ENCODE peak calls at places on chromosomes 13 and 19, in eight cellular contexts. N, Z, B, T, I, V, L and X are unnamed samples.

GRCh38 chr13:44451109-44451508 is 77.5 kb downstream of the SERP2 start:
- DNase-seq in L (no peak), Z (no peak), N (no peak), I (no peak), T (no peak), V (no peak), B (no peak), X (no peak)

GRCh38 chr13:73608731-73609485 is 525.3 kb downstream of the KLF12 start:
- DNase-seq in V (no peak), N (no peak), B (no peak), Z (no peak), L (no peak), I (no peak), T (no peak), X (no peak)

GRCh38 chr19:1261512-1261862 is 7.6 kb upstream of the CIRBP start:
- DNase-seq in I (peak), T (no peak), B (no peak), L (no peak), N (peak), Z (no peak), V (no peak), X (no peak)

GRCh38 chr13:41648314-41648935 is 191.1 kb downstream of the RGCC start:
- DNase-seq in V (peak), I (no peak), B (peak), N (peak), T (peak), L (peak), Z (no peak), X (no peak)

GRCh38 chr13:44300895-44301638 is 72.6 kb upstream of the SERP2 start:
- DNase-seq in N (no peak), L (peak), Z (no peak), T (peak), B (no peak), V (peak), I (no peak), X (no peak)

GRCh38 chr13:79295906-79296564 is 110.0 kb downstream of the RBM26 start:
- DNase-seq in V (peak), L (peak), N (no peak), I (no peak), Z (no peak), T (no peak), B (peak), X (no peak)

GRCh38 chr13:30477346-30478235 is 11.9 kb upstream of the HMGB1 start:
- DNase-seq in V (no peak), L (no peak), Z (no peak), T (no peak), B (no peak), N (peak), I (no peak), X (no peak)

GRCh38 chr13:39527961-39528720 is 74.9 kb downstream of the LHFPL6 start:
- DNase-seq in N (no peak), T (peak), Z (no peak), L (peak), V (peak), B (no peak), I (no peak), X (no peak)

GRCh38 chr13:33441015-33441414 is 155.5 kb upstream of the STARD13 start:
- DNase-seq in I (peak), L (peak), T (peak), Z (peak), V (peak), N (peak), B (peak), X (no peak)

GRCh38 chr13:53137777-53138176 is 109.2 kb downstream of the OLFM4 start:
- DNase-seq in V (peak), L (peak), T (no peak), B (peak), Z (no peak), N (no peak), I (no peak), X (no peak)

GRCh38 chr13:114130131-114130707 is 2.2 kb downstream of the RASA3 start:
- DNase-seq in N (no peak), L (no peak), I (peak), Z (no peak), V (no peak), T (no peak), B (no peak), X (no peak)

GRCh38 chr13:61777281-61777680 is 361.6 kb upstream of the PCDH20 start:
- DNase-seq in B (no peak), V (peak), L (no peak), N (peak), Z (no peak), T (no peak), I (peak), X (no peak)

GRCh38 chr19:56393119-56394012 is at the start of gene ZNF582:
- DNase-seq in V (peak), L (no peak), I (peak), N (peak), T (no peak), Z (peak), B (peak), X (peak)

GRCh38 chr19:6424190-6424938 is at the start of gene KHSRP:
- DNase-seq in I (peak), N (peak), T (no peak), V (no peak), L (no peak), B (peak), Z (peak), X (peak)

GRCh38 chr19:48271531-48272151 is 1.8 kb downstream of the ZNF114 start:
- DNase-seq in B (peak), T (no peak), Z (no peak), L (peak), N (peak), V (peak), I (peak), X (no peak)

GRCh38 chr13:67515895-67516294 is 285.8 kb upstream of the PCDH9 start:
- DNase-seq in Z (no peak), T (no peak), N (no peak), B (no peak), I (no peak), L (peak), V (peak), X (peak)

GRCh38 chr13:68056816-68057710 is 826.9 kb upstream of the PCDH9 start:
- DNase-seq in L (peak), I (no peak), T (no peak), N (peak), V (peak), Z (no peak), B (peak), X (no peak)

GRCh38 chr13:52033039-52033438 is 8.5 kb downstream of the UTP14C start:
- DNase-seq in I (no peak), B (no peak), N (no peak), Z (no peak), T (no peak), V (no peak), L (no peak), X (no peak)

GRCh38 chr19:45187421-45188100 is 9.0 kb downstream of the BLOC1S3 start:
- DNase-seq in L (peak), N (peak), V (no peak), B (peak), I (peak), Z (peak), T (no peak), X (peak)

GRCh38 chr19:6767357-6768235 is at the start of gene SH2D3A:
- DNase-seq in L (peak), B (peak), V (peak), Z (peak), T (peak), N (peak), I (peak), X (peak)

GRCh38 chr13:79901336-79901735 is 420.4 kb downstream of the NDFIP2 start:
- DNase-seq in L (no peak), Z (no peak), I (peak), N (peak), B (no peak), V (peak), T (no peak), X (no peak)

GRCh38 chr13:96651598-96651997 is 342.7 kb downstream of the OXGR1 start:
- DNase-seq in N (no peak), I (no peak), V (no peak), B (no peak), L (no peak), Z (no peak), T (no peak), X (no peak)

GRCh38 chr13:46648166-46648607 is 95.2 kb downstream of the LRCH1 start:
- DNase-seq in V (no peak), L (peak), Z (peak), B (peak), T (peak), N (peak), I (peak), X (peak)

GRCh38 chr13:48161530-48162179 is 66.8 kb upstream of the MED4 start:
- DNase-seq in T (no peak), V (no peak), Z (peak), L (no peak), I (no peak), N (no peak), B (no peak), X (no peak)

GRCh38 chr13:33953203-33953602 is 135.3 kb downstream of the RFC3 start:
- DNase-seq in I (no peak), B (no peak), T (no peak), L (peak), Z (no peak), V (peak), N (no peak), X (no peak)

GRCh38 chr13:92297971-92298942 is 899.8 kb downstream of the GPC5 start:
- DNase-seq in T (no peak), N (peak), B (no peak), I (peak), V (no peak), Z (no peak), L (no peak), X (no peak)

GRCh38 chr19:40592170-40592569 is 9.0 kb upstream of the LTBP4 start:
- DNase-seq in Z (peak), V (peak), I (peak), L (peak), N (peak), B (no peak), T (no peak), X (peak)

GRCh38 chr19:41990028-41990427 is 4.0 kb downstream of the ATP1A3 start:
- DNase-seq in I (no peak), T (no peak), N (no peak), B (no peak), L (no peak), V (no peak), Z (no peak), X (no peak)

GRCh38 chr13:25372275-25373081 is 704 bp downstream of the ATP8A2 start:
- DNase-seq in B (peak), V (no peak), T (no peak), N (peak), I (peak), Z (no peak), L (no peak), X (no peak)
- TF ChIP-seq EZH2 in B (peak), V (peak), T (no peak), N (no peak), I (peak), Z (no peak), L (peak), X (no peak)

GRCh38 chr19:7917292-7918061 is 2.7 kb upstream of the SNAPC2 start:
- DNase-seq in I (peak), Z (no peak), V (peak), T (no peak), N (peak), B (peak), L (peak), X (peak)

GRCh38 chr19:7915250-7916136 is 863 bp downstream of the TGFBR3L start:
- DNase-seq in T (no peak), L (no peak), V (no peak), I (no peak), N (no peak), B (no peak), Z (no peak), X (no peak)

GRCh38 chr19:7918615-7919421 is 1.3 kb upstream of the SNAPC2 start:
- DNase-seq in Z (no peak), N (no peak), I (no peak), T (no peak), B (no peak), V (no peak), L (no peak), X (no peak)

GRCh38 chr19:7916137-7916907 is 1.7 kb downstream of the TGFBR3L start:
- DNase-seq in I (peak), B (peak), L (peak), T (no peak), V (no peak), Z (no peak), N (peak), X (peak)

GRCh38 chr19:7916908-7917291 is 2.3 kb downstream of the TGFBR3L start:
- DNase-seq in T (no peak), Z (no peak), L (no peak), I (no peak), V (no peak), B (no peak), N (peak), X (no peak)
- TF ChIP-seq EZH2 in T (no peak), Z (no peak), L (no peak), I (peak), V (no peak), B (peak), N (peak), X (no peak)

GRCh38 chr19:46404884-46405658 is 8.3 kb downstream of the CCDC8 start:
- DNase-seq in Z (peak), V (no peak), T (no peak), B (peak), I (peak), L (peak), N (peak), X (no peak)
- TF ChIP-seq EZH2 in Z (no peak), V (no peak), T (no peak), B (no peak), I (no peak), L (no peak), N (no peak), X (no peak)

DNA sequence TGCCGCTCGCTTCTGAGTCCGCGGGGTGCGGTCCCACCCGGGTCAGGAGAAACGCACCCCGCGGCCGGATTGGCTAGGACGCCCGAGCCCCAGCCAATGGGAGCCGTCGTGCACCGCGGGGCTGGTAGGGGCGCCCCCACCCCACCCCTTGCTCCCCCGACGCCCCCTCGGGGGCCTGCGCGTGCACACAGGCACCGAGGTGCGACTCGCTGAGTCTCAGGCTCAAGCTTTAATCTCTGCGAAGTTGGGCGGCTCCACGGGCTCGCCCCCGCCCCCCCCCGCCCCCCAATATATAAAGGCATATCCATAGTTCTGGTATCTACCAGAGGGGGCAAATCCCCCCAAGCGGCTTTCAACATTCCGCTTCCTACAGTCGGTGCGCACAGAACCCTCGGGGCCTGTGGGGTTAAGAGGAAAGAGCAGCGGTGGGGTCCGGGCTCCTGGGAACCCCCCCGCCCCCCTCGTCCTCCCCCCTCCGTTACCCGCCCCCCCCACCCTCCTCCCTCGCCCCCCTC is at the start of gene COX6B2:
- DNase-seq in V (no peak), B (no peak), L (no peak), Z (no peak), T (no peak), N (peak), I (peak), X (no peak)
- TF ChIP-seq EZH2 in V (no peak), B (peak), L (no peak), Z (no peak), T (no peak), N (no peak), I (peak), X (no peak)

GRCh38 chr13:112062619-112063308 is 4.2 kb upstream of the SOX1 start:
- DNase-seq in V (no peak), B (no peak), L (no peak), I (peak), Z (no peak), T (no peak), N (peak), X (no peak)

GRCh38 chr13:112060899-112061366 is 6.0 kb upstream of the SOX1 start:
- DNase-seq in T (no peak), I (peak), L (no peak), Z (no peak), B (no peak), N (peak), V (no peak), X (no peak)

GRCh38 chr13:112062047-112062618 is 4.8 kb upstream of the SOX1 start:
- DNase-seq in N (no peak), I (peak), L (no peak), B (no peak), T (no peak), Z (no peak), V (no peak), X (no peak)

GRCh38 chr13:112060431-112060830 is 6.5 kb upstream of the SOX1 start:
- DNase-seq in N (no peak), T (no peak), V (no peak), B (no peak), I (no peak), L (no peak), Z (no peak), X (no peak)

DNA sequence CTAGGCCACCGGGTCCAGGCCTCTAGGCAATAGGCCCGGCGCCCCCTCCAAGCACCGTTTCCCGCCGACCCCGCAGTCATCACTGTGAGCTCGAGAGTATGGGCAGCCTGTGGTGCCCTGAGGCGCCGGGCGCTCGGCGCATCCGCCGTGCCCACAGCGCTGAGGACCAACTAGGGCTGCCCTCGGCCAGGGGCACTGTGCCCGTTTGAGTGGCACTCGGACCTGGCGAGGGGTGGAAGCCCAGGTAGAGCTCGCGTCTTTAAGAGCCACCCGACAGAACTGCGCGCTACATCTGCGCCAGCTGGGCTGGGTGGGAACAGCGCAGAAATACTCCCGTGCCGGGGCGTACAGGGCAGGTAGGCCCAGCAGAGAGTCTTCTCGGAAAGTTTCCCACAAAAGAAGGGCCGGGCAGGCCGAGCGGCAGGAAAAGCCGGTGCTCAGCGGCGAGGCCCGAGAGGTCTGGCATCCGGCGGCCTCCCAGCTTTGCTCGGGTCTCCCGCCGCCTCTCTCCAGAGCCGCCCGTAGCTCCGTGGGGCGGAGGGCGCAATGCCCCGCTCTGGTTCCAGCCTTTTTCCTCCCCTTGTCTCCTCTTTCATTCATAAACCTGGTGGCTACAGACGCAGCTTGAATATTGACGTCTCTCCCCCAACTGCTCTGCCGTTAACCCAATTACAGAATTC is 5.4 kb upstream of the SOX1 start:
- DNase-seq in V (no peak), I (peak), L (no peak), Z (no peak), N (peak), B (no peak), T (no peak), X (no peak)
- TF ChIP-seq EZH2 in V (no peak), I (peak), L (no peak), Z (no peak), N (peak), B (peak), T (no peak), X (no peak)

GRCh38 chr19:13505761-13506549 is at the start of gene CACNA1A:
- DNase-seq in V (peak), B (peak), N (peak), T (no peak), L (no peak), Z (no peak), I (peak), X (no peak)
- TF ChIP-seq EZH2 in V (peak), B (peak), N (no peak), T (no peak), L (peak), Z (no peak), I (peak), X (no peak)

GRCh38 chr13:112928958-112929777 is 39.8 kb upstream of the MCF2L start:
- DNase-seq in V (peak), I (no peak), B (peak), Z (no peak), N (no peak), T (no peak), L (no peak), X (no peak)
- TF ChIP-seq EZH2 in V (no peak), I (no peak), B (no peak), Z (no peak), N (no peak), T (no peak), L (no peak), X (no peak)

GRCh38 chr19:4185413-4186086 is 3.1 kb downstream of the ANKRD24 start:
- DNase-seq in V (no peak), Z (no peak), B (no peak), I (no peak), T (no peak), L (no peak), N (no peak), X (no peak)

GRCh38 chr19:4189641-4190040 is 7.2 kb downstream of the ANKRD24 start:
- DNase-seq in L (no peak), I (no peak), Z (no peak), N (peak), T (no peak), V (no peak), B (no peak), X (no peak)

GRCh38 chr19:4184718-4185352 is 2.3 kb downstream of the ANKRD24 start:
- DNase-seq in Z (no peak), B (no peak), V (no peak), T (no peak), N (no peak), L (no peak), I (no peak), X (no peak)

GRCh38 chr19:4186087-4186993 is 3.9 kb downstream of the ANKRD24 start:
- DNase-seq in B (peak), I (peak), L (peak), Z (peak), T (peak), V (peak), N (peak), X (peak)

GRCh38 chr19:4187313-4188122 is 5.0 kb downstream of the ANKRD24 start:
- DNase-seq in Z (no peak), T (no peak), V (no peak), L (no peak), N (no peak), B (no peak), I (no peak), X (no peak)
- TF ChIP-seq EZH2 in Z (no peak), T (no peak), V (no peak), L (no peak), N (no peak), B (no peak), I (no peak), X (no peak)

DNA sequence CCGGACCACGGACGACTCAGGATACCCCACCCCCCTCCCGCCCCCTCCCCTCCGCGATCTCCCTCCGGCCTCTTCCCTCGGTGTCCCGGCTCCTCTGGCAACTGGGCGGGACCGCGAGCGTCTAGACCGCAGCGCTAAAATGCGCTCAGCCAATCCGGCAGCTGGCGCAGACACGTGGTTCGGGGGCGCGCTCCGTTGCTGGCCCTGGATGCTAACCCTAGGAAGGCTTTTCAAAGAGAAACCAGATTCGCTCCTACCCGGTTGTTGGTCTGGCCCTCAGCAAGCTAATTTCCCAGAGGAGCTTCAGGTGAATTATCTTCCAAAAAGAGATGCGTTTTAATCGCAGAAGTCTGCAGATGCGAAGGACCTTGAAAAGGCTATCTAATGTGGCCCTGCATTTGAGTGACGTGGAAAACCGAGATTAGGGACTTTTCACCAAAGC is at the start of gene DZIP1:
- DNase-seq in N (peak), I (peak), L (peak), B (peak), V (peak), Z (no peak), T (no peak), X (peak)
- TF ChIP-seq EZH2 in N (no peak), I (no peak), L (no peak), B (no peak), V (no peak), Z (no peak), T (no peak), X (no peak)